ENCODE peak calls at places on chromosomes 6 and 20, in eight cellular contexts. F, I, B, U, O, X, T and Y are unnamed samples.

GRCh38 chr20:50118203-50118602 is 5.3 kb upstream of the UBE2V1 start:
- DNase-seq in F (no peak), I (no peak), B (no peak), U (no peak), O (no peak), X (no peak), T (no peak), Y (no peak)

GRCh38 chr20:37522258-37523011 is 1.4 kb downstream of the NNAT start:
- DNase-seq in F (peak; percentile 75), I (peak; percentile 56), B (peak; percentile 58), U (no peak), O (no peak), X (no peak), T (peak; percentile 56), Y (no peak)

GRCh38 chr6:82861121-82861520 is 204.5 kb downstream of the UBE3D start:
- DNase-seq in F (no peak), I (no peak), B (no peak), U (no peak), O (no peak), X (no peak), T (no peak), Y (no peak)

GRCh38 chr20:17431621-17432364 is 99.4 kb downstream of the BFSP1 start:
- DNase-seq in F (peak; percentile 41), I (peak; percentile 87), B (peak; percentile 51), U (peak; percentile 20), O (peak; percentile 31), X (peak; percentile 49), T (peak; percentile 71), Y (peak; percentile 1)

GRCh38 chr6:9405369-9405768 is 970.0 kb upstream of the SLC35B3 start:
- DNase-seq in F (no peak), I (no peak), B (no peak), U (peak; percentile 49), O (peak; percentile 66), X (no peak), T (no peak), Y (peak; percentile 63)

GRCh38 chr6:85066270-85066669 is 301.9 kb upstream of the TBX18 start:
- DNase-seq in F (no peak), I (no peak), B (no peak), U (no peak), O (no peak), X (no peak), T (no peak), Y (no peak)

GRCh38 chr6:85551264-85551663 is 42.4 kb downstream of the SNX14 start:
- DNase-seq in F (no peak), I (no peak), B (no peak), U (no peak), O (no peak), X (no peak), T (no peak), Y (no peak)

GRCh38 chr6:112343375-112343774 is 3.8 kb upstream of the RFPL4B start:
- DNase-seq in F (no peak), I (no peak), B (no peak), U (no peak), O (no peak), X (no peak), T (no peak), Y (no peak)

GRCh38 chr6:89944826-89945407 is 50.6 kb downstream of the GJA10 start:
- DNase-seq in F (no peak), I (no peak), B (no peak), U (no peak), O (no peak), X (no peak), T (no peak), Y (no peak)

GRCh38 chr6:19032486-19033295 is 645.5 kb downstream of the RNF144B start:
- DNase-seq in F (no peak), I (no peak), B (no peak), U (no peak), O (no peak), X (no peak), T (peak; percentile 15), Y (no peak)

GRCh38 chr20:21557246-21557982 is 43.5 kb upstream of the NKX2-2 start:
- DNase-seq in F (no peak), I (no peak), B (no peak), U (no peak), O (no peak), X (no peak), T (no peak), Y (no peak)
- H3K4me3 ChIP-seq in F (no peak overlapping the region), I (no peak overlapping the region), B (no peak overlapping the region), U (no peak overlapping the region), O (no peak overlapping the region), X (no peak overlapping the region), T (no peak overlapping the region), Y (no peak overlapping the region)

GRCh38 chr6:41815587-41815986 is 28.1 kb downstream of the TOMM6 start:
- DNase-seq in F (no peak), I (no peak), B (no peak), U (no peak), O (no peak), X (no peak), T (no peak), Y (no peak)

GRCh38 chr6:41811095-41811494 is 23.6 kb downstream of the TOMM6 start:
- DNase-seq in F (no peak), I (no peak), B (no peak), U (no peak), O (no peak), X (no peak), T (no peak), Y (no peak)

GRCh38 chr6:41813469-41813868 is 26.0 kb downstream of the TOMM6 start:
- DNase-seq in F (no peak), I (no peak), B (no peak), U (no peak), O (peak; percentile 21), X (no peak), T (no peak), Y (no peak)

GRCh38 chr6:41818271-41819054 is 31.0 kb downstream of the TOMM6 start:
- DNase-seq in F (no peak), I (no peak), B (no peak), U (no peak), O (no peak), X (no peak), T (peak; percentile 29), Y (no peak)

GRCh38 chr6:41813956-41814355 is 26.5 kb downstream of the TOMM6 start:
- DNase-seq in F (no peak), I (no peak), B (no peak), U (no peak), O (no peak), X (no peak), T (no peak), Y (no peak)
- TF ChIP-seq CTCF in F (no peak), I (no peak), B (no peak), U (no peak), O (no peak), X (no peak), T (no peak), Y (no peak)

DNA sequence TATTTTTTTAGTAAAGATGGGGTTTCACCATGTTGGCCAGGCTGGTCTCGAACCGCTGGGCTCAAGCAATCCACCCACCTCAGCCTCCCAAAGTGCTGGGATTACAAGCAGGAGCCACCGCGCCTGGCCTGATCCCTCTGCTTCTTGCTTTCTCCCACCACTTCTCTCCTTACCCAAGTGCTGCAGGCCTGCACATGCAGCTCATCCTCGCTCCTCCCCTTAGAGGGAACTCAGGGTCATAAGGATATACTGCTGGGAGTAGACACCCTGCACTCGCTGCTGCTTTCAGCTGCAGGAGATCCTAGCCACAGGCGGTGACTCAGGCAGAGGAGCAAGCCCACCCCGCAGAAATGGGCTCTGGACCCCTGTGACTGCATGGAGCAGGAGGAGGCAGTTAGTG is 40.0 kb upstream of the FANCE start:
- DNase-seq in F (no peak), I (no peak), B (no peak), U (no peak), O (no peak), X (no peak), T (no peak), Y (no peak)
- H3K4me3 ChIP-seq in F (no peak overlapping the region), I (no peak overlapping the region), B (no peak overlapping the region), U (no peak overlapping the region), O (no peak overlapping the region), X (no peak overlapping the region), T (no peak overlapping the region), Y (no peak overlapping the region)

GRCh38 chr6:94636780-94637385 is 940.5 kb upstream of the MANEA start:
- DNase-seq in F (no peak), I (peak; percentile 68), B (no peak), U (no peak), O (no peak), X (no peak), T (peak; percentile 32), Y (no peak)
- TF ChIP-seq CTCF in F (no peak), I (peak; percentile 72), B (no peak), U (no peak), O (no peak), X (peak; percentile 20), T (no peak), Y (peak; percentile 26)

GRCh38 chr6:157669747-157670216 is 153.3 kb upstream of the SNX9 start:
- DNase-seq in F (peak; percentile 90), I (peak; percentile 89), B (peak; percentile 82), U (peak; percentile 37), O (peak; percentile 77), X (peak; percentile 53), T (peak; percentile 65), Y (no peak)
- H3K4me3 ChIP-seq in F (peak overlapping the region; percentile 14), I (no peak overlapping the region), B (no peak overlapping the region), U (peak overlapping the region; percentile 35), O (no peak overlapping the region), X (no peak overlapping the region), T (no peak overlapping the region), Y (no peak overlapping the region)

GRCh38 chr20:6940052-6940451 is 172.6 kb downstream of the BMP2 start:
- DNase-seq in F (no peak), I (peak; percentile 85), B (no peak), U (no peak), O (no peak), X (no peak), T (peak; percentile 38), Y (no peak)
- TF ChIP-seq CTCF in F (no peak), I (peak; percentile 97), B (no peak), U (no peak), O (peak; percentile 8), X (no peak), T (peak; percentile 15), Y (peak; percentile 53)

GRCh38 chr6:163392533-163392932 is 22.0 kb upstream of the QKI start:
- DNase-seq in F (no peak), I (no peak), B (peak; percentile 55), U (no peak), O (peak; percentile 15), X (peak; percentile 49), T (peak; percentile 71), Y (no peak)
- H3K4me3 ChIP-seq in F (no peak overlapping the region), I (no peak overlapping the region), B (no peak overlapping the region), U (no peak overlapping the region), O (no peak overlapping the region), X (no peak overlapping the region), T (no peak overlapping the region), Y (no peak overlapping the region)

GRCh38 chr20:1209447-1210387 is 6.5 kb downstream of the C20orf202 start:
- DNase-seq in F (no peak), I (no peak), B (no peak), U (no peak), O (no peak), X (no peak), T (no peak), Y (no peak)
- TF ChIP-seq CTCF in F (no peak), I (peak; percentile 64), B (no peak), U (peak; percentile 53), O (peak; percentile 47), X (no peak), T (peak; percentile 29), Y (peak; percentile 23)